ENCODE peak calls at places on chromosomes 11 and 22, in four cellular contexts. L is CD8-positive, alpha-beta T cell; I is upper lobe of right lung; U is RWPE2. C is an unnamed sample. For H3K36me3, the result is how much of the 10 kb centered on the place peaks cover.

GRCh38 chr11:73152086-73152853 is 10.2 kb upstream of the FCHSD2 start:
- DNase-seq in L (no peak), I (no peak), U (no peak), C (peak)

GRCh38 chr22:43643362-43643761 is 168.7 kb downstream of the EFCAB6 start:
- DNase-seq in L (no peak), I (no peak), U (no peak), C (no peak)

GRCh38 chr22:17788023-17788330 is 13.7 kb upstream of the BID start:
- DNase-seq in L (no peak), I (no peak), U (no peak), C (no peak)

GRCh38 chr22:48705917-48706605 is 1121.6 kb downstream of the BRD1 start:
- DNase-seq in L (no peak), I (peak), U (peak), C (no peak)

GRCh38 chr11:104036603-104037394 is at the start of gene DDI1:
- DNase-seq in L (no peak), I (no peak), U (no peak), C (no peak)

GRCh38 chr22:27490080-27490479 is 311.5 kb downstream of the MN1 start:
- DNase-seq in L (no peak), I (no peak), U (no peak), C (no peak)

GRCh38 chr11:9753031-9753430 is 89.2 kb downstream of the SWAP70 start:
- DNase-seq in L (no peak), I (no peak), U (no peak), C (no peak)

GRCh38 chr11:2787816-2788750 is 88.3 kb upstream of the KCNQ1OT1 start:
- DNase-seq in L (no peak), I (peak), U (no peak), C (no peak)

GRCh38 chr22:23240639-23241389 is 60.5 kb downstream of the BCR start:
- DNase-seq in L (peak), I (no peak), U (no peak), C (no peak)

GRCh38 chr22:44585559-44586121 is 87.6 kb upstream of the RTL6 start:
- DNase-seq in L (no peak), I (peak), U (peak), C (no peak)

GRCh38 chr11:131866535-131867400 is 496.4 kb downstream of the NTM start:
- DNase-seq in L (no peak), I (no peak), U (no peak), C (no peak)

GRCh38 chr11:91860661-91861060 is 364.0 kb upstream of the FAT3 start:
- DNase-seq in L (no peak), I (no peak), U (no peak), C (no peak)

GRCh38 chr22:35313311-35314121 is 13.8 kb downstream of the TOM1 start:
- DNase-seq in L (no peak), I (peak), U (no peak), C (no peak)

GRCh38 chr11:119065369-119065768 is 2.2 kb upstream of the VPS11 start:
- DNase-seq in L (peak), I (no peak), U (no peak), C (no peak)

GRCh38 chr11:72524711-72525110 is 90.4 kb upstream of the CLPB start:
- DNase-seq in L (no peak), I (no peak), U (no peak), C (no peak)

GRCh38 chr11:75425422-75425821 is 7.6 kb downstream of the KLHL35 start:
- DNase-seq in L (no peak), I (no peak), U (peak), C (no peak)

GRCh38 chr11:118870396-118871343 is 13.0 kb upstream of the CXCR5 start:
- DNase-seq in L (no peak), I (peak), U (no peak), C (peak)

GRCh38 chr11:132457445-132457844 is 1074.9 kb downstream of the OPCML start:
- DNase-seq in L (no peak), I (no peak), U (no peak), C (no peak)

GRCh38 chr11:133525976-133526375 is 6.3 kb downstream of the OPCML start:
- DNase-seq in L (no peak), I (no peak), U (no peak), C (no peak)

GRCh38 chr11:10678106-10678505 is 15.4 kb downstream of the IRAG1 start:
- DNase-seq in L (no peak), I (no peak), U (no peak), C (no peak)

DNA sequence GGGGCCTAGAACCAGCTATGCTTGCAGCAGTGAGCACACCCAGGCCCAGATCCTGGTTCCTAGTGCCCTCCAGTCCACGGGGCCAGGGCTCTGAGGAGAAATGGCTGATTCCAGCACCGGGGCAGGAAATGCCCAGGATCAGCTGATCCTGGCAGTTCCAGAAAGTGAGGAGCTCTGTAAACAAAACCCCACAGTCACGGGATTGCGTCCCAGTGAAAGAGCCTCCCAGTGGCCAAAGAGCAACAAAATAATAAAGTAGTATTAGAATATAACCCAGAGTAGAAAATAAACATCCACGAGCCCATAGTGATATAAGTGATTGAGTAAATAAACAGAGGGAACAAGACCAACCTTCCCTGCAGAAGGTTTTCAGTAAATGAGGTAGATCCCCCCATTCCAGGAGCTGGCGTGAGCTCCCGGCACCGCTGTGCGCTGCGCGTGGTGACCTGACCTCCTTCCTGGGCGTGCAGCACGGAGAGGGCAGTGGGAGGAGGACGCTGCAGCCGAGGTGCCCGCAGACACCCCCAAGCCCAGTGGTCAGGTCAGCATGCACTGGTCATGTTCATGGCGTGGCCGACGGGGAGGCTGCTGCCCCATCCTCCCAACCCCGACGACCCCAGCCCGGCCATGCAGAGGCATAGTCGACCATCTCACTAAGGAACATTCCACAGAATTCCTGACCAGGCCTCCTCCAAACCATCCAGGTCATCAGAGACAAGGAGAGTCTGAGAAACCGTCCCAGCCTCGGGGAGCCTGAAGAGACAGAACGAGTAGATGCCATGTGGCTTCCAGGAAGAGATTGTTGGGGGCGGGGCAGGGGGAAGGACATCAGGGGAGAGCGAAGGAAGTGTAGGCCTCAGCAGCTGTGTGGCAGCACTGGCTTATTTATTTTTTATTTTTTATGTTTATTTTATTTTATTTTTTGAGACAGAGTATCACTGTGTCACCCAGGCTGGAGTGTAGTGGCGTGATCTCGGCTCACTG is 19.9 kb downstream of the PTDSS2 start:
- DNase-seq in L (no peak), I (peak), U (peak), C (no peak)
- TF ChIP-seq CTCF in L (no peak), I (peak), U (peak), C (no peak)

GRCh38 chr22:28857288-28857687 is 26.1 kb upstream of the ZNRF3 start:
- DNase-seq in L (no peak), I (no peak), U (no peak), C (no peak)

GRCh38 chr22:28855355-28856094 is 27.8 kb upstream of the ZNRF3 start:
- DNase-seq in L (peak), I (no peak), U (no peak), C (no peak)

GRCh38 chr22:28856095-28856455 is 27.3 kb upstream of the ZNRF3 start:
- DNase-seq in L (no peak), I (no peak), U (no peak), C (no peak)
- H3K36me3 ChIP-seq in L (under half), I (under half), U (under half), C (under half)

GRCh38 chr11:110711448-110711775 is 825 bp downstream of the ARHGAP20 start:
- DNase-seq in L (no peak), I (no peak), U (no peak), C (peak)

GRCh38 chr11:110710520-110711381 is 1.5 kb downstream of the ARHGAP20 start:
- DNase-seq in L (no peak), I (peak), U (no peak), C (peak)

GRCh38 chr11:110711776-110712642 is at the start of gene ARHGAP20:
- DNase-seq in L (peak), I (peak), U (no peak), C (peak)

GRCh38 chr11:110713469-110713776 is 1.2 kb upstream of the ARHGAP20 start:
- DNase-seq in L (no peak), I (peak), U (no peak), C (no peak)

GRCh38 chr11:110712643-110713468 is 619 bp upstream of the ARHGAP20 start:
- DNase-seq in L (no peak), I (peak), U (no peak), C (no peak)
- TF ChIP-seq CTCF in L (no peak), I (peak), U (peak), C (peak)

DNA sequence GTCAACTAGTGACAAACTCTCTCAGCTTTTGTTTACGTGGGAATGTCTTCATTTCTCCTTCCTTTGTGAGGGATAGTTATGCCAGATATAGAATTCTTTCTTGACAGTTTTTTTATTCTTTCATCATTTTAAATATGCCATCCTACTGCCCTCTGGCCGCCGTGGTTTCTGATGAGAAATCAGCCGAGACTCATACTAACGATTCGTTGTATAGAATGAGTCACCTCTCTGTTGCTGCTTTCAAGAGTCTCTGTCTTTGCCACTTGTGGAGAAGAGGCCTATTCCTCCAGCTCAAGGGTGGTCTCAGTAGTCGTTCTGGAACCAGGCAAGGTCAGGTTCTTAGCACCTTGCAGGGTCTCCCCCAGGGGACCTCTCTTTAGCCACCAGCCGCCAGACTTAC is 8.0 kb downstream of the MYO7A start:
- DNase-seq in L (no peak), I (no peak), U (no peak), C (no peak)
- H3K36me3 ChIP-seq in L (under half), I (under half), U (under half), C (under half)

GRCh38 chr11:102661040-102661439 is 35.9 kb upstream of the MMP20 start:
- DNase-seq in L (no peak), I (no peak), U (no peak), C (no peak)

GRCh38 chr11:102666331-102666957 is 39.1 kb downstream of the MMP27 start:
- DNase-seq in L (peak), I (no peak), U (no peak), C (no peak)

GRCh38 chr11:102669664-102670063 is 35.9 kb downstream of the MMP27 start:
- DNase-seq in L (no peak), I (no peak), U (no peak), C (no peak)

GRCh38 chr11:102662607-102663006 is 37.5 kb upstream of the MMP20 start:
- DNase-seq in L (no peak), I (no peak), U (no peak), C (no peak)

DNA sequence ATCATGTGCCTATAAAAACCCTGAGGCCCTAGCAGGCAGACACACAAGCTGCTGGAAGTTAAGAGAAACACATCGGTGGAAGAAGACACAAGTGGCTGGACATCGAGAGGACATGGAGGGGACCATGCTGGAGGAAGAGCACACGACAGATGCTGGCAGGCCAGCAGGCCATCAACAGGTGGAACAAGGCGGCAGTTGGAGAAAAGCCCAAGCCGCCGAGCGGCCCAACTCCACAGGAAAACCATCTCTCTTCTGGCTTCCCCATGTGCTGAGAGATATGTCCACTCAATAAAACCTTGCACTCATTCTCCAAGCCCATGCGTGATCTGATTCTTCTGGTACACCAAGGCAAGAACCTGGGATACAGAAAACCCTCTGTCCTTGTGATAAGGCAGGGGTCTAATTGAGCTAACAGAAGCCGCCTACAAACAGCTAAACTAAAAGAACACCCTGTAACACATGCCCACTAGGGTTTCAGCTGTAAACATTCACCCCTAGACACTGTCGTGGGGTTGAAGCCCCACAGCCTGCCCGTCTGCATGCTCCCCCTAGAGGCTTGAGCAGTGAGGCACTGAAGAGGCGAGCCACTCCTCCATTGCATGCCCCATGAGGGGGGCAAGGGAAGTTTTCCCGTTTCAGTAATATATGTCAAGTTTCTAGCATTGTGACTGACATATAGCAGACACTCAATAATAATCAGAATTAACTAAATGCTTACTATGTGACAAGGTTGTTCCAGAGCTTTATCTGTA is 39.0 kb upstream of the MMP20 start:
- DNase-seq in L (peak), I (no peak), U (no peak), C (no peak)
- TF ChIP-seq CTCF in L (no peak), I (no peak), U (peak), C (peak)

GRCh38 chr22:40138866-40139265 is 38.9 kb upstream of the TNRC6B start:
- DNase-seq in L (no peak), I (no peak), U (no peak), C (no peak)
- H3K36me3 ChIP-seq in L (under half), I (under half), U (under half), C (under half)

GRCh38 chr11:13461291-13461690 is 1.7 kb downstream of the BTBD10 start:
- DNase-seq in L (no peak), I (no peak), U (no peak), C (no peak)

GRCh38 chr11:13465909-13466371 is 2.9 kb upstream of the BTBD10 start:
- DNase-seq in L (no peak), I (no peak), U (no peak), C (no peak)

GRCh38 chr11:13462928-13463778 is at the start of gene BTBD10:
- DNase-seq in L (peak), I (peak), U (peak), C (peak)

GRCh38 chr11:13463779-13464290 is 813 bp upstream of the BTBD10 start:
- DNase-seq in L (no peak), I (no peak), U (no peak), C (no peak)

GRCh38 chr11:13462311-13462927 is 603 bp downstream of the BTBD10 start:
- DNase-seq in L (peak), I (no peak), U (peak), C (no peak)
- TF ChIP-seq CTCF in L (no peak), I (no peak), U (no peak), C (no peak)

DNA sequence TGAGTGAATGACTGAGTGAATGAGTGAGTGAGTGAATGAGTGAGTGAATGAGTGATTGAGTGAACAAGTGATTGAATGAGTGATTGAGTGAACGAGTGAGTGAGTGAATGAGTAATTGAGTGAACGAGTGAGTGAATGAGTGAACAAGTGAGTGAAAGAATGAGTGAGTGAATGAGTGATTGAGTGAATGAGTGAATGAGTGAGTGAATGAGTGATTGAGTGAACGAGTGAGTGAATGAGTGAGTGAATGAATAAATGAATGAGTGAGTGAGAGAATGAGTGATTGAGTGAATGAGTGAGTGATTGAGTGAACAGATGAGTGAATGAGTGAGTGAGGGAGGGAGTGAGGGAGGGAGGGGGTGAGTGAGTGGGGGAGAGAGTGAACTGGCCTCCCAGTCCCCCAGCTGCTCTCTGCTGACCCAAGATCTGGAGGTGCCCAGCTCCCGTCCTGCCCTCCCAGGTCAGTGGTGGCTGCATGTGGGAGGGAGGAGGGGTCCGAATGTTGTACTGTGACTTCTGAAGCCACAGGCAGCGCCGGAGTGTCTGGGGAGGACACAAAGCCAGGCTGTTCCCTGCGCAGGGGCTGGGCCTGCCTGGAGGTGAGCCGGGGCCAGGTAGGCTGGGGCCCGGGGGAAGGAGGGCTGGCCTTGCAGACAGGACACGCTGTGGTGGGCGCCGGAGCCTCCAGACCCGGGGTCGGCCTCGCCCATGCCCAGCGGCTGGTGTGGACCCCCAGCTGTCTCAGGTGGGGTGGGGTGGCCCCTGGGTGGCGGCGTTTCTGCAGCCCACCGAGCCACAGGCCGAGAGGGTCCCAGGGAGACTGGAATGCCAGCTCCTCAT is 17.8 kb upstream of the PIM3 start:
- DNase-seq in L (no peak), I (no peak), U (no peak), C (no peak)
- H3K36me3 ChIP-seq in L (under half), I (under half), U (under half), C (under half)

GRCh38 chr11:66543263-66544107 is 2.4 kb downstream of the ZDHHC24 start:
- DNase-seq in L (peak), I (no peak), U (no peak), C (peak)
- TF ChIP-seq CTCF in L (peak), I (peak), U (no peak), C (peak)

C was measured in GM06990.